ENCODE peak calls at places on chromosome 2, in six cellular contexts. One of them, this sample, is unnamed.

GRCh38 chr2:43605079-43605655 is 9.3 kb upstream of the THADA start:
- DNase-seq in RPMI7951: peak
- DNase-seq in neural crest cell: no peak
- DNase-seq in non-pigmented ciliary epithelial cell: peak
- DNase-seq in caudate nucleus: no peak
- DNase-seq in H7: peak
- DNase-seq in this sample: peak

GRCh38 chr2:19569300-19569791 is 210.9 kb upstream of the OSR1 start:
- DNase-seq in RPMI7951: no peak
- DNase-seq in neural crest cell: no peak
- DNase-seq in non-pigmented ciliary epithelial cell: no peak
- DNase-seq in caudate nucleus: no peak
- DNase-seq in H7: no peak
- DNase-seq in this sample: peak

GRCh38 chr2:242027676-242028450 is 158.3 kb downstream of the RTP5 start:
- DNase-seq in RPMI7951: no peak
- DNase-seq in neural crest cell: no peak
- DNase-seq in non-pigmented ciliary epithelial cell: no peak
- DNase-seq in caudate nucleus: no peak
- DNase-seq in H7: no peak
- DNase-seq in this sample: no peak

GRCh38 chr2:18454692-18455255 is 105.7 kb downstream of the RDH14 start:
- DNase-seq in RPMI7951: no peak
- DNase-seq in neural crest cell: no peak
- DNase-seq in non-pigmented ciliary epithelial cell: no peak
- DNase-seq in caudate nucleus: no peak
- DNase-seq in H7: no peak
- DNase-seq in this sample: no peak

GRCh38 chr2:30470426-30470825 is 23.4 kb downstream of the LCLAT1 start:
- DNase-seq in RPMI7951: no peak
- DNase-seq in neural crest cell: no peak
- DNase-seq in non-pigmented ciliary epithelial cell: no peak
- DNase-seq in caudate nucleus: no peak
- DNase-seq in H7: no peak
- DNase-seq in this sample: no peak

GRCh38 chr2:29847901-29848300 is 73.5 kb downstream of the ALK start:
- DNase-seq in RPMI7951: no peak
- DNase-seq in neural crest cell: no peak
- DNase-seq in non-pigmented ciliary epithelial cell: no peak
- DNase-seq in caudate nucleus: no peak
- DNase-seq in H7: no peak
- DNase-seq in this sample: no peak

GRCh38 chr2:84847326-84848050 is 33.4 kb downstream of the TRABD2A start:
- DNase-seq in RPMI7951: no peak
- DNase-seq in neural crest cell: no peak
- DNase-seq in non-pigmented ciliary epithelial cell: no peak
- DNase-seq in caudate nucleus: no peak
- DNase-seq in H7: no peak
- DNase-seq in this sample: no peak

GRCh38 chr2:42971947-42972736 is 179.8 kb upstream of the HAAO start:
- DNase-seq in RPMI7951: no peak
- DNase-seq in neural crest cell: no peak
- DNase-seq in non-pigmented ciliary epithelial cell: no peak
- DNase-seq in caudate nucleus: no peak
- DNase-seq in H7: no peak
- DNase-seq in this sample: peak

GRCh38 chr2:72914226-72915075 is 2.9 kb upstream of the EMX1 start:
- DNase-seq in RPMI7951: no peak
- DNase-seq in neural crest cell: no peak
- DNase-seq in non-pigmented ciliary epithelial cell: no peak
- DNase-seq in caudate nucleus: no peak
- DNase-seq in H7: peak
- DNase-seq in this sample: peak

GRCh38 chr2:21890041-21890440 is 766.3 kb downstream of the TDRD15 start:
- DNase-seq in RPMI7951: no peak
- DNase-seq in neural crest cell: no peak
- DNase-seq in non-pigmented ciliary epithelial cell: no peak
- DNase-seq in caudate nucleus: no peak
- DNase-seq in H7: no peak
- DNase-seq in this sample: no peak

GRCh38 chr2:224930124-224930523 is 112.1 kb downstream of the DOCK10 start:
- DNase-seq in RPMI7951: peak
- DNase-seq in neural crest cell: no peak
- DNase-seq in non-pigmented ciliary epithelial cell: no peak
- DNase-seq in caudate nucleus: no peak
- DNase-seq in H7: no peak
- DNase-seq in this sample: no peak

GRCh38 chr2:160045703-160046210 is 16.7 kb downstream of the PLA2R1 start:
- DNase-seq in RPMI7951: no peak
- DNase-seq in neural crest cell: no peak
- DNase-seq in non-pigmented ciliary epithelial cell: no peak
- DNase-seq in caudate nucleus: no peak
- DNase-seq in H7: no peak
- DNase-seq in this sample: no peak